ENCODE peak calls at places on chromosome 9, in six cellular contexts. R is neural progenitor cell, C is MM.1S, M is H9, K is fibroblast of lung, H is HCT116. V is an unnamed sample.

GRCh38 chr9:120916573-120916972 is 10.0 kb downstream of the TRAF1 start:
- DNase-seq in C (no peak), M (no peak), R (no peak), H (no peak), K (no peak), V (no peak)

GRCh38 chr9:99023831-99024230 is 80.1 kb downstream of the COL15A1 start:
- DNase-seq in K (peak), H (no peak), M (no peak), C (no peak), R (no peak), V (peak)

GRCh38 chr9:116842658-116843057 is 155.6 kb downstream of the TRIM32 start:
- DNase-seq in C (no peak), M (peak), K (no peak), R (peak), H (no peak), V (no peak)

GRCh38 chr9:135850737-135851136 is 56.6 kb downstream of the CAMSAP1 start:
- DNase-seq in R (no peak), H (no peak), C (no peak), K (peak), M (no peak), V (peak)

GRCh38 chr9:18623201-18623600 is 149.2 kb downstream of the ADAMTSL1 start:
- DNase-seq in R (no peak), C (no peak), H (no peak), K (no peak), M (no peak), V (no peak)

GRCh38 chr9:114205171-114206015 is 50.1 kb downstream of the COL27A1 start:
- DNase-seq in K (no peak), H (no peak), R (no peak), M (no peak), C (no peak), V (peak)

GRCh38 chr9:115777610-115778009 is 376.0 kb upstream of the PAPPA start:
- DNase-seq in R (no peak), H (no peak), C (peak), M (no peak), K (no peak), V (no peak)

GRCh38 chr9:126501383-126502331 is 112.1 kb upstream of the LMX1B start:
- DNase-seq in R (no peak), H (no peak), C (no peak), K (no peak), M (no peak), V (no peak)

GRCh38 chr9:110875275-110875674 is 163.0 kb downstream of the LPAR1 start:
- DNase-seq in H (no peak), K (no peak), M (peak), C (no peak), R (peak), V (no peak)

GRCh38 chr9:15697459-15697858 is 144.6 kb downstream of the CCDC171 start:
- DNase-seq in M (no peak), K (peak), H (no peak), R (no peak), C (no peak), V (peak)

GRCh38 chr9:121048618-121049017 is 1.5 kb downstream of the C5 start:
- DNase-seq in K (peak), M (no peak), R (no peak), H (no peak), C (no peak), V (no peak)

GRCh38 chr9:130256644-130257043 is 8.9 kb upstream of the HMCN2 start:
- DNase-seq in H (no peak), M (no peak), R (no peak), C (no peak), K (no peak), V (no peak)

GRCh38 chr9:36995927-36996471 is 38.1 kb downstream of the PAX5 start:
- DNase-seq in H (peak), C (peak), M (peak), K (peak), R (peak), V (peak)

GRCh38 chr9:122844137-122844536 is 15.7 kb upstream of the PDCL start:
- DNase-seq in C (no peak), K (no peak), M (no peak), R (no peak), H (no peak), V (no peak)

GRCh38 chr9:122846371-122847060 is 18.1 kb upstream of the PDCL start:
- DNase-seq in C (no peak), R (no peak), M (no peak), K (no peak), H (no peak), V (no peak)

GRCh38 chr9:122848256-122848943 is 20.0 kb upstream of the PDCL start:
- DNase-seq in H (no peak), M (no peak), C (no peak), K (no peak), R (no peak), V (no peak)

GRCh38 chr9:122849546-122849945 is 21.2 kb upstream of the PDCL start:
- DNase-seq in H (no peak), M (no peak), C (no peak), R (no peak), K (no peak), V (peak)

GRCh38 chr9:122845116-122845515 is 16.7 kb upstream of the PDCL start:
- DNase-seq in C (no peak), K (no peak), H (no peak), M (no peak), R (no peak), V (no peak)
- H3K4me2 ChIP-seq in C (no peak), K (no peak), H (no peak), M (no peak), R (no peak), V (no peak)

GRCh38 chr9:841371-842209 is at the start of gene DMRT1:
- DNase-seq in M (peak), K (no peak), H (no peak), C (no peak), R (peak), V (no peak)

GRCh38 chr9:840343-840742 is 1.2 kb upstream of the DMRT1 start:
- DNase-seq in K (no peak), M (peak), H (no peak), R (peak), C (no peak), V (no peak)

GRCh38 chr9:847505-847904 is 6.0 kb downstream of the DMRT1 start:
- DNase-seq in C (no peak), K (no peak), M (no peak), H (no peak), R (no peak), V (no peak)

GRCh38 chr9:846852-847251 is 5.4 kb downstream of the DMRT1 start:
- DNase-seq in M (peak), C (no peak), R (peak), H (peak), K (no peak), V (no peak)

DNA sequence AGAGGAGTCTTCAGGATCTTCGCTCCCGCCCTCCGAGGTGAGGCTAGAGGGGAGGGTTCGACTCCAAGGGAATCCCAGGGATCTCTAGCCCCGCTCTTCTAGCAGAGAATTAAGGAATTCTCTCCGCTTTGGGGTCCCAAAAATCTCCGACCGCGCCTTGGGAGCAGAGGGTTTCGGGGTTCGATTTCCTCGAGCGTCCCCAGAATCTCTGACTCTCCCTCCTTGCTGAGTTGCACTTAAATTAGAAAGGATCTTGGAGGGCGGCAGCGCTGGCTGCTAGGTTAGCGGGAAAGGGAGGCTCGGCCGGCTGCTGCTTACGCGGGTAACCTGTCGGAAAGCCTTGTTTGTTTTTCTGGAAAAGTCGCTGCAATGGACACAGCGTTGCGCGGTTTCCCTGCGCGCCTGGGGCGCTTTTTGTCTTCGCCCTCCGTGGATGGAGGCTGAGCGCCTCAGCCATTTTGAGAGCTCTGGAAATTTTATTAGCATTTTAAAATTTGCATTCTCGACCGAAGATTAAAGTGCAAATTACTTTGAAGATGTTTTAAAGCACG is 1.5 kb downstream of the DMRT1 start:
- DNase-seq in C (no peak), R (peak), K (no peak), M (peak), H (no peak), V (no peak)
- H2AFZ ChIP-seq in C (no peak), R (peak), K (no peak), M (no peak), H (no peak), V (no peak)

DNA sequence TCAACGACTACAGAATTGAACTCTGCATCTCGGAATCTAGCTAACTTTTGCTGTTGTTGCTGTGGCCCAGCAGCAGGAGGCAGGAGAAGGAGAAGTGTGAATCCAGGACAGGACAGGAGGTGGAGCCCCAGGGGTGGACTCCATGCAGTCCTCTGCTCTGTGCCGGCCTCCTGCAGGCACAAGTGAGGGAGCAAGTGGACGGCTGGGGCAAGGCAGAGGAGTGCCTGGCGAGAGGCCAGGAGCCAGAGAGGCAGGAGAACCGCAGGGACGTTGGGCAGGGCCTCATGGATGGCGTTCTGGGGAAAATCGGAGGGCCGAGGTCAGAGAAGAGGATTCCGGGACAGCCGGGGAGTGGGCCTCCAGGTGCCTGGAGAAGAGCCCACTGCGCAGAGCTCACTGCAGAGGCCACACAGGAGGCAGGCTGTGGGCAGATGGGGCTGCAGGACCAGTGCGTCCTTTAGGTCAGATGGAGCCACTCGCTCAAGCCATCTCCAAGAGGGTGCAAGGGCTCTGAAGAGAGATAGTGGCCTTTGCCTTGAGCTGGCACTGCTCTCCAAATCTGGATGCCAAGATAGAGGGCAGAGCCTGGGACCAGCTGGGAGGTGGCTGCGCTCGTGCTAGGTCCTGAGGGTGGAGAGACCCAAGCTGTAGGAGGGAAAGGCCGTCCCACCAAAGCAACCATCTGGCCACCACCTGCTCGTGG is 214.0 kb downstream of the FANCC start:
- DNase-seq in H (no peak), K (no peak), R (no peak), M (peak), C (no peak), V (peak)
- TF ChIP-seq CTCF in H (peak), K (no peak), R (peak), M (peak), C (no peak), V (no peak)

GRCh38 chr9:25936031-25936430 is 257.8 kb upstream of the TUSC1 start:
- DNase-seq in H (no peak), K (no peak), M (no peak), R (no peak), C (no peak), V (peak)
- H3K4me2 ChIP-seq in H (no peak), K (no peak), M (no peak), R (no peak), C (no peak), V (no peak)

GRCh38 chr9:133526721-133527321 is 2.1 kb upstream of the MYMK start:
- DNase-seq in R (no peak), K (no peak), M (peak), H (no peak), C (no peak), V (peak)
- H2AFZ ChIP-seq in R (no peak), K (no peak), M (no peak), H (no peak), C (no peak), V (no peak)

V was measured in osteoblast.